ENCODE peak calls at places on chromosomes 6 and 20, in six cellular contexts. U, I, R, T, V and A are unnamed samples.

GRCh38 chr6:1123406-1123805 is 188.5 kb upstream of the FOXQ1 start:
- DNase-seq in U (no peak), I (no peak), R (no peak), T (no peak), V (no peak), A (no peak)

GRCh38 chr6:12614468-12614867 is 102.1 kb upstream of the PHACTR1 start:
- DNase-seq in U (no peak), I (no peak), R (no peak), T (no peak), V (no peak), A (no peak)

GRCh38 chr6:35360349-35361138 is 18.2 kb downstream of the PPARD start:
- DNase-seq in U (no peak), I (peak), R (no peak), T (peak), V (peak), A (no peak)

GRCh38 chr6:6918216-6918983 is 189.4 kb upstream of the RREB1 start:
- DNase-seq in U (no peak), I (no peak), R (peak), T (peak), V (peak), A (peak)

GRCh38 chr6:100851819-100852218 is 29.3 kb downstream of the ASCC3 start:
- DNase-seq in U (no peak), I (no peak), R (no peak), T (no peak), V (no peak), A (no peak)

GRCh38 chr6:131999545-132000146 is 48.5 kb upstream of the CCN2 start:
- DNase-seq in U (no peak), I (no peak), R (no peak), T (no peak), V (no peak), A (no peak)

GRCh38 chr6:135181333-135182119 is 418 bp downstream of the MYB start:
- DNase-seq in U (peak), I (no peak), R (no peak), T (peak), V (peak), A (peak)

GRCh38 chr6:79038061-79038460 is 40.0 kb downstream of the PHIP start:
- DNase-seq in U (no peak), I (no peak), R (no peak), T (no peak), V (no peak), A (no peak)

GRCh38 chr6:108839068-108839467 is 9.2 kb upstream of the ARMC2 start:
- DNase-seq in U (no peak), I (no peak), R (no peak), T (no peak), V (no peak), A (no peak)

GRCh38 chr6:32666420-32667300 is at the start of gene HLA-DQB1:
- DNase-seq in U (peak), I (no peak), R (peak), T (peak), V (peak), A (no peak)

GRCh38 chr20:32558526-32558925 is 26.6 kb downstream of the NOL4L start:
- DNase-seq in U (no peak), I (no peak), R (no peak), T (no peak), V (no peak), A (no peak)

GRCh38 chr6:32255212-32256153 is 31.6 kb upstream of the NOTCH4 start:
- DNase-seq in U (peak), I (peak), R (peak), T (peak), V (peak), A (peak)

GRCh38 chr6:21024621-21025020 is 490.4 kb downstream of the CDKAL1 start:
- DNase-seq in U (no peak), I (no peak), R (no peak), T (no peak), V (no peak), A (no peak)